ENCODE peak calls at places on chromosomes 16 and 17, in ten cellular contexts. P, C, Y, A, V, T, U, W, M and L are unnamed samples.

GRCh38 chr17:57537524-57538410 is 207.3 kb downstream of the CCDC182 start:
- DNase-seq in P (no peak), C (no peak), Y (no peak), A (peak), V (no peak), T (no peak), U (no peak), W (no peak), M (no peak), L (no peak)

GRCh38 chr17:34578016-34578415 is 1.4 kb upstream of the TMEM132E start:
- DNase-seq in P (no peak), C (no peak), Y (no peak), A (no peak), V (no peak), T (no peak), U (no peak), W (no peak), M (no peak), L (no peak)

GRCh38 chr16:31455601-31456314 is 3.5 kb upstream of the ARMC5 start:
- DNase-seq in P (no peak), C (no peak), Y (no peak), A (no peak), V (no peak), T (peak), U (no peak), W (no peak), M (peak), L (no peak)

GRCh38 chr17:44770526-44770925 is 11.7 kb downstream of the ADAM11 start:
- DNase-seq in P (no peak), C (no peak), Y (no peak), A (no peak), V (no peak), T (no peak), U (no peak), W (no peak), M (no peak), L (no peak)

GRCh38 chr16:27676807-27677206 is 126.9 kb downstream of the KATNIP start:
- DNase-seq in P (no peak), C (no peak), Y (peak), A (no peak), V (no peak), T (no peak), U (no peak), W (peak), M (no peak), L (no peak)

GRCh38 chr16:67562526-67562917 is at the start of gene CTCF:
- DNase-seq in P (peak), C (no peak), Y (peak), A (no peak), V (peak), T (peak), U (no peak), W (peak), M (peak), L (peak)

GRCh38 chr16:85988723-85989313 is 89.9 kb downstream of the IRF8 start:
- DNase-seq in P (no peak), C (no peak), Y (no peak), A (no peak), V (no peak), T (peak), U (no peak), W (no peak), M (no peak), L (no peak)

GRCh38 chr17:1024076-1024475 is 27.1 kb downstream of the TIMM22 start:
- DNase-seq in P (no peak), C (no peak), Y (no peak), A (no peak), V (no peak), T (no peak), U (no peak), W (no peak), M (no peak), L (no peak)

GRCh38 chr16:3147046-3147756 is 12.4 kb downstream of the ZNF213 start:
- DNase-seq in P (no peak), C (no peak), Y (no peak), A (no peak), V (peak), T (no peak), U (no peak), W (no peak), M (no peak), L (no peak)

GRCh38 chr17:19651461-19652238 is 3.1 kb downstream of the ALDH3A2 start:
- DNase-seq in P (no peak), C (no peak), Y (no peak), A (no peak), V (no peak), T (no peak), U (no peak), W (no peak), M (no peak), L (no peak)

GRCh38 chr17:19647697-19648474 is 665 bp upstream of the ALDH3A2 start:
- DNase-seq in P (peak), C (peak), Y (peak), A (no peak), V (peak), T (peak), U (peak), W (peak), M (peak), L (no peak)

GRCh38 chr17:19646788-19647696 is 1.5 kb upstream of the ALDH3A2 start:
- DNase-seq in P (no peak), C (no peak), Y (peak), A (no peak), V (no peak), T (no peak), U (no peak), W (no peak), M (no peak), L (no peak)

GRCh38 chr17:19650826-19651225 is 2.3 kb downstream of the ALDH3A2 start:
- DNase-seq in P (no peak), C (no peak), Y (no peak), A (no peak), V (no peak), T (no peak), U (peak), W (no peak), M (no peak), L (no peak)

GRCh38 chr17:19648475-19649406 is at the start of gene ALDH3A2:
- DNase-seq in P (peak), C (peak), Y (peak), A (peak), V (peak), T (peak), U (peak), W (peak), M (peak), L (peak)
- TF ChIP-seq CTCF in P (no peak), C (peak), Y (peak), A (no peak), V (no peak), T (no peak), U (peak), W (no peak), M (peak), L (no peak)

GRCh38 chr16:89374393-89374948 is 115.9 kb downstream of the ANKRD11 start:
- DNase-seq in P (no peak), C (no peak), Y (no peak), A (peak), V (peak), T (no peak), U (no peak), W (no peak), M (no peak), L (no peak)
- TF ChIP-seq CTCF in P (no peak), C (no peak), Y (no peak), A (no peak), V (no peak), T (no peak), U (no peak), W (no peak), M (no peak), L (no peak)

DNA sequence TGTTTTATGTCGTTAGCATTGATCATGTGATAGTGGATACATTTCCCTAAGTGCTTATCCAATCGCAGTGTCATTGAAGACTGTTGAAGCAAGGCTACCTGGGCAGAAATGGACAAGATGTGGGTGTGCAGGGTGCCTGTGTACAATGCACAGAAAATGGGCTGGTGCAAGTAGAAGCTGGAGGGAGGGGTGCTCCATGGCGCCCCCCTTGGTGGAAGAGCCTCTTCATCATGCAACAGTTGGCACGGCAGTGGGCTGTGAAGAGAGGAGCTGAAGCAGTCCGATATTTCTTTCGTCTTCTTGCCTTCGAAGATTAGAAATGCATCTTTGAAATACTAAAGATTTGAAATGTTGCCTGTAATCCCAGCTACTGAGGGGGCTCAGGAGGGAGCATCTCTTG is 100.5 kb downstream of the PLCG2 start:
- DNase-seq in P (no peak), C (no peak), Y (no peak), A (no peak), V (no peak), T (no peak), U (no peak), W (no peak), M (no peak), L (no peak)
- TF ChIP-seq CTCF in P (no peak), C (no peak), Y (no peak), A (no peak), V (no peak), T (no peak), U (no peak), W (no peak), M (no peak), L (peak)

GRCh38 chr17:14294876-14295275 is 6.0 kb upstream of the HS3ST3B1 start:
- DNase-seq in P (no peak), C (no peak), Y (no peak), A (no peak), V (peak), T (no peak), U (no peak), W (no peak), M (no peak), L (no peak)
- TF ChIP-seq CTCF in P (no peak), C (no peak), Y (no peak), A (no peak), V (no peak), T (no peak), U (no peak), W (no peak), M (no peak), L (no peak)

GRCh38 chr17:4156750-4157381 is 13.9 kb downstream of the CYB5D2 start:
- DNase-seq in P (no peak), C (no peak), Y (no peak), A (peak), V (no peak), T (no peak), U (no peak), W (no peak), M (no peak), L (no peak)
- TF ChIP-seq CTCF in P (no peak), C (peak), Y (no peak), A (peak), V (no peak), T (no peak), U (no peak), W (no peak), M (no peak), L (peak)

DNA sequence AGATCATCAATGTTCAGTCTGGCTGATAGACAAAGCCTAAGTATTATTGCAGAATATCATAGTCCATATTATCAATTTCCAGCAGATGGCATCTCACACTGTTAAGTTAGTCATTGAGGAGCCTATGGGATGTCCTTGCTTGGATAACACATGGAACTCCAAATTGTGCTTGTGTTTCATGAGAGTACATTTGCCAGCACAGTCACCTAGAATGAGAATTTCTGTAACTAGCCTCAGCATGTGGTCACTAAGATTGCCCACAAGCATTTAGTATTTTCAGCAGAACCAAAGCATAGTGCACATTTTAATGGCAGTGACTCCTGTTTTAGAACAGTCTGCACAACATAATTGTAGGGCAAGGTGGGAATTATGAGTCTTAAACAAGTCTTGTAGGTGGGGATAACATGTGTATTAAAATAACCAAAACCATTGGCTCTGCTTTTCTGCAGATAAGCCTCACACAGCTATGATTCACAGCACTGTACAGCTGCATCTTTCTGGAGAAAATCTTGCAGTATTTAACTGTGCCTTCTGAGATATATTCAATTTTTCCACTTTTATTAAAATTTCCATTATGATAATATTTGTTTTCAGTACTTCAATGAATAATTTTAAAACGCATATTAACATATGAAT is 882.8 kb upstream of the SOX9 start:
- DNase-seq in P (peak), C (no peak), Y (peak), A (no peak), V (no peak), T (no peak), U (peak), W (no peak), M (no peak), L (peak)
- TF ChIP-seq CTCF in P (peak), C (peak), Y (no peak), A (no peak), V (no peak), T (no peak), U (peak), W (peak), M (no peak), L (no peak)

DNA sequence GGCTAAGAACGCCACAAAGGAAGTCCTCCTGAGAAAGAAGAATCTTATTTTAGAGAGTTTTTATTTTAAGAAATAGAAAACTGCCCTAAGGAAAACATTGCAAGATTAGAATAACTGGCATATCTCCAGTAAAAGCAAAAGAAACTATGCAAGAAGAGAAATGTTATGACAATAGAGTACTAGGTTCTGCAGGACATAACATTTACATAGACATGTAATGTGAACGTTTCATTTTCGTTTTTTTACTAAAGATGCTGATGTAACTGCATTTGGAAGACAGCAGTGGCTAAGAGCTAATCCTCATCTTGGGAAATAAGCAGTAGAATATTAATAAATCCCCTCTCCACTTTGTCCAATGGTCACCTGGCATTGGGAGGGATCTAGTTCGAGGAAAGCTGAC is 7.8 kb upstream of the ASGR2 start:
- DNase-seq in P (no peak), C (no peak), Y (peak), A (no peak), V (no peak), T (no peak), U (no peak), W (no peak), M (no peak), L (no peak)
- TF ChIP-seq CTCF in P (no peak), C (no peak), Y (no peak), A (no peak), V (no peak), T (no peak), U (no peak), W (no peak), M (no peak), L (no peak)

GRCh38 chr16:66516808-66517585 is 32.9 kb downstream of the TK2 start:
- DNase-seq in P (peak), C (peak), Y (peak), A (peak), V (peak), T (peak), U (peak), W (peak), M (peak), L (peak)

GRCh38 chr16:66519482-66519881 is 30.4 kb downstream of the TK2 start:
- DNase-seq in P (no peak), C (no peak), Y (no peak), A (no peak), V (no peak), T (no peak), U (no peak), W (no peak), M (no peak), L (no peak)

GRCh38 chr16:66517586-66518263 is 32.2 kb downstream of the TK2 start:
- DNase-seq in P (no peak), C (no peak), Y (no peak), A (no peak), V (no peak), T (no peak), U (no peak), W (no peak), M (no peak), L (no peak)

GRCh38 chr16:66515543-66516171 is 34.3 kb downstream of the TK2 start:
- DNase-seq in P (no peak), C (no peak), Y (peak), A (no peak), V (no peak), T (peak), U (no peak), W (peak), M (no peak), L (no peak)

DNA sequence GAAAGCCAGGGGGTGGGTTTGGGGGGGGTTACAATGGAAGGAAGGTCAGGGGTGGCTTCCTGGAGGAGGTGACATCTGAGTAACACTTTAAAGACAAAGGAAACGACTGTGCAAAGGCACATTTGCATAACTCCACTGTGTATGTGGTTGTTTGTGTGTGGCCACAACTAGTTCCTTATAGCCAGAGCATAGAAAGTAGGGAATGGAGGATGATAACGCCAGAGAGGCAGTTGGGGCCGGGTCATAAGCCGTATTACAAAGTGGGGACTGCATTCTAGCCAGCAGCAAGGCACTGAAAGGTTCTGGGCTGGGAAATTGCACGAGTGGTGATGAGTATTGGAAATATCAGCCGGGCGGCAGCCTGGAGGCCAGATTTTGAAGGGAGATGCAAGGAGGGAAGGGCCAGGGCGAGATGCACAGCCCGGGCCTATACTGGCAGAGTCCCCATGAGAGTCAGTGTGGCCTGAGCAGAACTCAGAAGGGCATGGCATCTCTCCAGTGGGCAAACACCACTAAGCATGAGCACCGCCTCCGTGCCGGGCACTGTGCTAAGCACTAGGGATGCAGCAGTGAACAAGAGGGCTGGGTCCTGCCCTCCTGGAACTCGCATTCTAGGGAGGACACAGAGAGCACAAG is 33.6 kb downstream of the TK2 start:
- DNase-seq in P (no peak), C (no peak), Y (no peak), A (no peak), V (no peak), T (no peak), U (no peak), W (no peak), M (no peak), L (no peak)
- TF ChIP-seq CTCF in P (no peak), C (peak), Y (no peak), A (no peak), V (no peak), T (no peak), U (no peak), W (no peak), M (no peak), L (no peak)

GRCh38 chr16:82748026-82748425 is 121.3 kb downstream of the CDH13 start:
- DNase-seq in P (no peak), C (no peak), Y (peak), A (no peak), V (no peak), T (no peak), U (no peak), W (peak), M (no peak), L (no peak)
- TF ChIP-seq CTCF in P (no peak), C (peak), Y (peak), A (no peak), V (peak), T (no peak), U (peak), W (peak), M (no peak), L (no peak)